ENCODE peak calls at places on chromosomes 3 and 15, in four cellular contexts. R is uterus, C is IMR-90, M is tibial nerve. B is an unnamed sample. For H3K9me3 and H3K4me1, the result is how much of the 10 kb centered on the place peaks cover.

GRCh38 chr15:39193611-39194010 is 387.3 kb upstream of the THBS1 start:
- DNase-seq in R (no peak), C (no peak), M (no peak), B (no peak)

GRCh38 chr3:84439476-84439875 is 519.3 kb upstream of the CADM2 start:
- DNase-seq in R (no peak), C (no peak), M (no peak), B (no peak)

GRCh38 chr15:76988874-76989780 is 5.8 kb upstream of the PSTPIP1 start:
- DNase-seq in R (no peak), C (no peak), M (peak), B (no peak)

GRCh38 chr15:29225534-29226224 is 43.9 kb downstream of the NSMCE3 start:
- DNase-seq in R (no peak), C (no peak), M (no peak), B (no peak)

GRCh38 chr3:152609891-152610290 is 225.0 kb upstream of the P2RY1 start:
- DNase-seq in R (no peak), C (no peak), M (no peak), B (no peak)

GRCh38 chr3:186821429-186822367 is 15.4 kb upstream of the RFC4 start:
- DNase-seq in R (no peak), C (peak), M (no peak), B (no peak)

GRCh38 chr3:17820704-17821103 is 78.3 kb upstream of the TBC1D5 start:
- DNase-seq in R (no peak), C (no peak), M (no peak), B (no peak)

GRCh38 chr15:34647569-34648334 is 64.3 kb upstream of the GOLGA8B start:
- DNase-seq in R (no peak), C (peak), M (peak), B (no peak)

GRCh38 chr3:96915465-96915864 is 101.1 kb downstream of the EPHA6 start:
- DNase-seq in R (no peak), C (no peak), M (no peak), B (no peak)

GRCh38 chr15:100764778-100765457 is 114.7 kb upstream of the ALDH1A3 start:
- DNase-seq in R (no peak), C (peak), M (no peak), B (no peak)

GRCh38 chr15:61053401-61053800 is 175.7 kb downstream of the RORA start:
- DNase-seq in R (no peak), C (no peak), M (no peak), B (no peak)

GRCh38 chr15:61049934-61050333 is 179.2 kb downstream of the RORA start:
- DNase-seq in R (no peak), C (peak), M (no peak), B (no peak)

GRCh38 chr15:61050844-61051569 is 178.1 kb downstream of the RORA start:
- DNase-seq in R (no peak), C (peak), M (no peak), B (no peak)

GRCh38 chr15:61049003-61049402 is 180.1 kb downstream of the RORA start:
- DNase-seq in R (peak), C (no peak), M (no peak), B (no peak)

DNA sequence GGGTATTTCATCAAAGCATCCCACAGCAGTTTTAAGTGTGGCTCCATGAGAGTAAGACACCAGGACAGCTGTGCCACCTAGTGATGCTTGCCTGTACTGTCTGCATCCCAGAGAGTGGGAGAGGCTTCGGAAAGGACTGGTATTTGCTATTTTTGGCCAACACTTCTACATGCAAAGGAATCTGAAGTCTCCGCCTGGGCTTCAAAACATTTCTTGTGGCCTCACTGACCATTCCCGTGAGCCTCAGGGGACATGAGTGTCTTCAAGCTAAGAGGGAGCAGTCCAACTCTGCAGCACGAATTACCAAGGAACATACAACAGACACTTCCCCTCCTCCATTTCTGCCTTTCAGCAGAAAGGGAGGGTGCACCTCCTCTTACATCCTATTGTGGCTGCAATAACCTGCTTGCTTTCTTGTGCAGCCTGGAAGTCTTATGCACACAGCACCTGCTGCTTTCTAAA is 177.5 kb downstream of the RORA start:
- DNase-seq in R (peak), C (peak), M (peak), B (peak)
- TF ChIP-seq CTCF in R (peak), C (peak), M (peak), B (peak)

GRCh38 chr3:119433613-119434325 is 29.6 kb downstream of the TMEM39A start:
- DNase-seq in R (no peak), C (peak), M (no peak), B (no peak)

GRCh38 chr3:119427669-119428068 is 35.7 kb downstream of the TMEM39A start:
- DNase-seq in R (no peak), C (no peak), M (no peak), B (no peak)

DNA sequence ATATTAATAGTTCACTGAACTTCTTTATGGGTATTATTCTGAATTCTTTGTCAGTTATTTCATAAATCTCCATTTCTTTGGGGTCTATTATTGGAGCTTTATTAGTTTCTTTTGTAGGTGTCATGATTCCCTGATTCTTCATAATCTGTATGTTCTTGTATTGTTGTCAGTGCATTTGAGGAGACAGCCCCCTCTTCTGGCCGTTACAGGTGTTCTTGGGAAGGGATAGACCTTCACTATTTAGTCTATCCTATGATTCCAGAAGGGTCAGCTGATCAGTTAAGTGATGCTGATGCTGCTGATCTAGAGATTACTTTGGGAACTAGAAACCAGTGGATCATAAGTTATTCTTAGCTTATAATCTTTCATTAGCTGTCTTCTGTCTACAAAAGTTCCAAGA is 34.9 kb downstream of the TMEM39A start:
- DNase-seq in R (no peak), C (no peak), M (no peak), B (no peak)
- H3K9me3 ChIP-seq in R (under half), C (under half), M (under half), B (under half)

GRCh38 chr15:40325188-40325587 is 1.7 kb downstream of the INAFM2 start:
- DNase-seq in R (no peak), C (peak), M (no peak), B (no peak)
- H3K4me1 ChIP-seq in R (under half), C (under half), M (under half), B (under half)

GRCh38 chr3:48472673-48472922 is 26.1 kb downstream of the ATRIP start:
- DNase-seq in R (no peak), C (no peak), M (no peak), B (no peak)

GRCh38 chr3:48475188-48475587 is 28.7 kb downstream of the ATRIP start:
- DNase-seq in R (no peak), C (no peak), M (no peak), B (no peak)

GRCh38 chr3:48473617-48473952 is 27.0 kb downstream of the ATRIP start:
- DNase-seq in R (no peak), C (no peak), M (no peak), B (no peak)

GRCh38 chr3:48474619-48475018 is 28.1 kb downstream of the ATRIP start:
- DNase-seq in R (no peak), C (no peak), M (no peak), B (no peak)

DNA sequence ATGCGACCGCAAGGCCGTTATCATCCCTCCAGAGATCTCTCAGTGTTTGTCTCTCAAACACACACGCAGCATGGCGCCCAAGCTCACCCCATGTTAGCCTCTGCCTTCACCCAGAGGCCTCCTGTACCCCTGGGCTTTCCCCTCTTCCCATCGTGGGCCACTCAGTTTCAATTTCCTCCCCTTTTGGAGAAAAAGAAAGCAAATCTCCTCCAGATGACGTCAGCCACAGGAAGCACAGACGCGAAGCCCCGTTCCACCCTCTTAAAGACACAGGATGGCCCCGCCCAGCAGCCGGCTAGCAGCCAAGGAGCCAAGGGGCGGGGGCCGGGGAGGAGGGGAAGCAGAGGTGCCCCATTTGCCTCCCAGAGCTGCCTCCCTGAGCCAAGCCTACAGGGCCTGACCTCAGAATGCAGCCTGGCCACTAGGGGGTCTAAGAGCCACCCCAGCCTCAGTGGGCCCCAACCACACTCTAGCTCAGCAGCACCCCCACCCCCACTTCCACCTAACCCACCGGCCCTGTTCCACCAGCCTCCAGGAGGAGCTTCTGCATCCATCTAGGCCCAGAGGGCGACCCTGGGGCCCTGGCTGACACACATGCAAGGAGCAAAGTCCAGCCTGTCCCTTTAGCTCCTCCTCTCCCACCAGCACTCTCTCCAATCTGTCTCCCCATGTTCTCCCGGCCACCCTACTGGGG is 26.5 kb downstream of the ATRIP start:
- DNase-seq in R (peak), C (peak), M (peak), B (peak)
- TF ChIP-seq CTCF in R (peak), C (peak), M (peak), B (peak)

GRCh38 chr3:7433073-7433472 is 572.2 kb downstream of the GRM7 start:
- DNase-seq in R (no peak), C (no peak), M (no peak), B (no peak)

GRCh38 chr3:7436542-7436941 is 575.6 kb downstream of the GRM7 start:
- DNase-seq in R (no peak), C (no peak), M (no peak), B (no peak)

DNA sequence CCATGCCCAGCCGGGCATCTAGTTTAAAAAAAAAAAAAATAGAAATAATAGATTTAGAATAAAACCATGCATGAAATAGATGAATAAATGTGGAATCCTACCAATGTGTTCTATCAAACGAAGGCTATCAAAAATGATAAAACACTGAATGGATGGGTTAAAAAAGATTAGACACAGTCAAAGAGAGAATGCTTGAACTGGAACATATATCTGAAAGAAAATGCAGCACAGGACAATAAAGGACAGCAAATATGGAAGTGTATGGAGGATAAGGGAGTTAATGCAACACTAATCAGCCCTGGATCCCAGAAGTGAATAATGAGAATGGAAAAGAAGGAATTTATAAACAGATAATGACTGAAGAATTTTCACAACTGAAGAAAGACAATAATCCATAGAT is 571.7 kb downstream of the GRM7 start:
- DNase-seq in R (no peak), C (no peak), M (no peak), B (no peak)
- H3K9me3 ChIP-seq in R (under half), C (under half), M (under half), B (under half)

DNA sequence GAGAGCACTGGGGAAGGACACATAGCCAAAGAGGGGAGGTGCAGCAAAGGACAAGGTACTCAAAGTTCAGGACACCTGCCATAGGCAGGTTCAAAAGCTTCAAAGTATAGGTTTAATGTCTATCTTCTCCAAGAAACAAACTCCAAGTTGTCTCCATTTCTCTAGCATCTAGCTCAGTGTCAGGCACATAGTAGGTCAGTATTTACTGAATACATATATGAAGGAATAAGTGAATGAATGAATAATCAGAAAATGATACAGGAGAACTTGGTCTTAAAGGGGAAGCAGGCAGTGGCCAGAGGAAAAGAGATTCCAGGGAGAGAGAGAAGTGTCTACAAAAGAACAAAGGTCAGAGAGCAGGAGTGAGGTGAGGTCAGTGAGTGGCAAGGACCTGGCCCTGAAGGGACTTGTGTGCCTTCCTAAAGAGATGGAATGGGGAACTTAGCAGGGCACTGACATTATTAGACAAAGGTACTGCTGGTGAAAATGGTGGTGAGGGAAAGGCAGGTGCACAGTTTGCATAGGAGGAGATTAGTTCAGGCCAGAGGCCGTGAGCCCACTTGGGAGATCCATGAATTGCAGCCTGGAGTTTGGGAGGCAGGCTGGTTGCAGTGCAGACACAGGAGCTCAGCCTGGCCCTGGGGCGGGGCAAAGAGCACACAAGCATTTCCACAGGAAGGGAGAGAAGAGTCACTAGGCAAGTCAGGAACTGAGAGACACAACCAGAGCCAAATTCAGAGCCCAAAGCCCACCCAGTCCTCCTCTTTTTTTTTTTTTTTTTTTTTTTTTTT is 21.4 kb downstream of the TBC1D2B start:
- DNase-seq in R (no peak), C (no peak), M (no peak), B (no peak)
- H3K4me1 ChIP-seq in R (under half), C (under half), M (half or more), B (under half)

DNA sequence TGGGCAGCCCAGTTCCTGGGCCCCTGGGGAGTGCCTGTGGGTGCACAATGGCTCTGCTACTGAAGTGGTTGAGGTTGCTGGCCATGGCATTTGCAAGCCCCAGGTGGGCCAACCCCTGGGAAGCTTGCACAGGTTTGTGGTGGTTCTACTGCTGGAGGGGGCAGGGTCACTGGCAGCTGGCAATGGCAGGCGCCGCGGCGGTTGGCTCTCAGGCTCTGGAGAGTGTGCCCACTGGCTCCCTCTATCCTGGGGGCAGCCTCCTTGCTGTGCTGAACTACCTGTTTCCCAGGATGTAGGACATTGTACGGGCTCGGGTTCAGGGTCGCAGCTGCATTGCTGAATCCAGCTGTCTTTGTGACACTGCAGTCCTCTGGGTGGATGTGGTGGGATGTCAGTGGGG is 180.2 kb upstream of the HES1 start:
- DNase-seq in R (no peak), C (no peak), M (no peak), B (no peak)
- TF ChIP-seq CTCF in R (no peak), C (no peak), M (no peak), B (no peak)

DNA sequence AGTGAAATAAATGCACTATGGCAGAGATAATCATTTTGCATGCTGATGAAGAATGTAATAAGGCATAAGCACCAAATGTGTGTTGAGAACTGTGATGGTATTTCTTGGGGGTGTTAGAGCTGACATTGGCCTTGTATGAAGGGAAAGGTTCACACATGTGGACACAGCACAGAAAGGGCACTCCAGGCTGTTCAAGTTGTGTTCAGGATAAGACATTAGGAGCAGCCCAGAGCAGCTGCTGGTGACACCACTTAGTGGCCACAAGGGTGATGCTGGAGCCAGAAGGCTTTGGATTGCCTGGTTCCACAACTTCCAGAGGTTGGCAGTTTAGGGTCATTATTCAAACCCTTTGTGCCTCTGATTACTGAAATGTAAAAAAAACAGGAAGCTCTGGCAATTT is 155.4 kb downstream of the GOLGA6L6 start:
- DNase-seq in R (no peak), C (no peak), M (no peak), B (no peak)
- H3K9me3 ChIP-seq in R (under half), C (under half), M (under half), B (under half)

GRCh38 chr3:30686176-30686575 is 79.8 kb downstream of the TGFBR2 start:
- DNase-seq in R (no peak), C (no peak), M (no peak), B (no peak)

GRCh38 chr3:30686799-30687198 is 80.4 kb downstream of the TGFBR2 start:
- DNase-seq in R (no peak), C (no peak), M (no peak), B (no peak)

GRCh38 chr3:30689202-30689641 is 82.8 kb downstream of the TGFBR2 start:
- DNase-seq in R (no peak), C (peak), M (no peak), B (no peak)

GRCh38 chr3:30688776-30689175 is 82.4 kb downstream of the TGFBR2 start:
- DNase-seq in R (no peak), C (peak), M (no peak), B (no peak)

DNA sequence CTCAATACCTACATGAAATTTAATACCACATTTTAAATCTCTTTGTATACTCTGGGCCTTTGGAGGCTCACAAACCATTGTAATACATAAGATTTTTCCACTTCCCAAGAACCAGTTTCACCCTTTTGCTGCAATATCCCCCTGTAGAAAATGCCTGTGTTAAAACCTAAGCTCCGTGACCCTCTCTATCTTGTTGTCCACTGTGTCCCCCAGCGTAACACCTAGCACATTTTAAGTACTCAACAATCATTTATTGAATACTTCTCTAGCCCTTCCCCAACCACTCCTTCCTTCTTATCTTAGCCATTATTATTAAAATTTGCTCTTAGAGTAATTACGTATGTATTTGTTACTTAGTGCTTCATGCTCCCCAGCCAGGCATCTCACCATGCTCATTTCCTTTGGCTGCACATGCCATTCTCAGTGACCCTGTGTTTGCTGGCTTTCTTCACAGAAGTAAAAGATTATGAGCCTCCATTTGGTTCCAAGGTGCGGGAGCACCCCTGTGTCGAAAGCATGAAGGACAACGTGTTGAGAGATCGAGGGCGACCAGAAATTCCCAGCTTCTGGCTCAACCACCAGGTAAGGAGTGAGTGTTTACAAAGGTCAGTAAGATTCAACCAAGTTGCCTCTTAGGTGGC is 81.6 kb downstream of the TGFBR2 start:
- DNase-seq in R (no peak), C (no peak), M (no peak), B (no peak)
- H3K4me1 ChIP-seq in R (under half), C (under half), M (half or more), B (half or more)

B was measured in thoracic aorta.